ENCODE peak calls at places on chromosome 19, in seven cellular contexts. One of them, this sample, is unnamed.

GRCh38 chr19:31220540-31220939 is 128.7 kb downstream of the TSHZ3 start:
- DNase-seq in RWPE2: no peak
- DNase-seq in CD4-positive, CD25-positive, alpha-beta regulatory T cell: no peak
- DNase-seq in BE2C: peak
- DNase-seq in endodermal cell: peak
- DNase-seq in colonic mucosa: no peak
- DNase-seq in tibial nerve: no peak
- DNase-seq in this sample: peak

GRCh38 chr19:32691952-32692726 is 518 bp downstream of the NUDT19 start:
- DNase-seq in RWPE2: no peak
- DNase-seq in CD4-positive, CD25-positive, alpha-beta regulatory T cell: peak
- DNase-seq in BE2C: no peak
- DNase-seq in endodermal cell: peak
- DNase-seq in colonic mucosa: peak
- DNase-seq in tibial nerve: no peak
- DNase-seq in this sample: peak

GRCh38 chr19:7533281-7533819 is 2.2 kb upstream of the PNPLA6 start:
- DNase-seq in RWPE2: no peak
- DNase-seq in CD4-positive, CD25-positive, alpha-beta regulatory T cell: no peak
- DNase-seq in BE2C: peak
- DNase-seq in endodermal cell: peak
- DNase-seq in colonic mucosa: peak
- DNase-seq in tibial nerve: peak
- DNase-seq in this sample: peak

GRCh38 chr19:15464394-15465385 is at the start of gene RASAL3:
- DNase-seq in RWPE2: no peak
- DNase-seq in CD4-positive, CD25-positive, alpha-beta regulatory T cell: peak
- DNase-seq in BE2C: no peak
- DNase-seq in endodermal cell: peak
- DNase-seq in colonic mucosa: peak
- DNase-seq in tibial nerve: no peak
- DNase-seq in this sample: peak

GRCh38 chr19:5889288-5889971 is 14.2 kb downstream of the NDUFA11 start:
- DNase-seq in RWPE2: no peak
- DNase-seq in CD4-positive, CD25-positive, alpha-beta regulatory T cell: no peak
- DNase-seq in BE2C: no peak
- DNase-seq in endodermal cell: no peak
- DNase-seq in colonic mucosa: no peak
- DNase-seq in tibial nerve: no peak
- DNase-seq in this sample: no peak

GRCh38 chr19:34172661-34173144 is 399 bp downstream of the LSM14A start:
- DNase-seq in RWPE2: no peak
- DNase-seq in CD4-positive, CD25-positive, alpha-beta regulatory T cell: no peak
- DNase-seq in BE2C: no peak
- DNase-seq in endodermal cell: no peak
- DNase-seq in colonic mucosa: no peak
- DNase-seq in tibial nerve: no peak
- DNase-seq in this sample: no peak

GRCh38 chr19:17332677-17333581 is 1.7 kb downstream of the ANO8 start:
- DNase-seq in RWPE2: peak
- DNase-seq in CD4-positive, CD25-positive, alpha-beta regulatory T cell: no peak
- DNase-seq in BE2C: peak
- DNase-seq in endodermal cell: peak
- DNase-seq in colonic mucosa: no peak
- DNase-seq in tibial nerve: no peak
- DNase-seq in this sample: peak

GRCh38 chr19:8612807-8613171 is 2.3 kb upstream of the ADAMTS10 start:
- DNase-seq in RWPE2: no peak
- DNase-seq in CD4-positive, CD25-positive, alpha-beta regulatory T cell: no peak
- DNase-seq in BE2C: no peak
- DNase-seq in endodermal cell: no peak
- DNase-seq in colonic mucosa: no peak
- DNase-seq in tibial nerve: no peak
- DNase-seq in this sample: no peak

GRCh38 chr19:6766357-6767080 is 716 bp downstream of the SH2D3A start:
- DNase-seq in RWPE2: no peak
- DNase-seq in CD4-positive, CD25-positive, alpha-beta regulatory T cell: no peak
- DNase-seq in BE2C: no peak
- DNase-seq in endodermal cell: peak
- DNase-seq in colonic mucosa: no peak
- DNase-seq in tibial nerve: no peak
- DNase-seq in this sample: peak

GRCh38 chr19:54928299-54928698 is 19.0 kb downstream of the NLRP7 start:
- DNase-seq in RWPE2: no peak
- DNase-seq in CD4-positive, CD25-positive, alpha-beta regulatory T cell: no peak
- DNase-seq in BE2C: no peak
- DNase-seq in endodermal cell: no peak
- DNase-seq in colonic mucosa: no peak
- DNase-seq in tibial nerve: no peak
- DNase-seq in this sample: no peak

GRCh38 chr19:48654299-48655059 is 8.5 kb upstream of the CA11 start:
- DNase-seq in RWPE2: no peak
- DNase-seq in CD4-positive, CD25-positive, alpha-beta regulatory T cell: no peak
- DNase-seq in BE2C: peak
- DNase-seq in endodermal cell: no peak
- DNase-seq in colonic mucosa: no peak
- DNase-seq in tibial nerve: no peak
- DNase-seq in this sample: no peak

GRCh38 chr19:18893573-18894253 is 2.2 kb downstream of the CERS1 start:
- DNase-seq in RWPE2: no peak
- DNase-seq in CD4-positive, CD25-positive, alpha-beta regulatory T cell: no peak
- DNase-seq in BE2C: no peak
- DNase-seq in endodermal cell: no peak
- DNase-seq in colonic mucosa: no peak
- DNase-seq in tibial nerve: no peak
- DNase-seq in this sample: no peak

GRCh38 chr19:46992699-46993535 is 26.7 kb upstream of the NPAS1 start:
- DNase-seq in RWPE2: no peak
- DNase-seq in CD4-positive, CD25-positive, alpha-beta regulatory T cell: no peak
- DNase-seq in BE2C: no peak
- DNase-seq in endodermal cell: peak
- DNase-seq in colonic mucosa: no peak
- DNase-seq in tibial nerve: no peak
- DNase-seq in this sample: no peak

GRCh38 chr19:8609210-8610040 is 1.1 kb downstream of the ADAMTS10 start:
- DNase-seq in RWPE2: no peak
- DNase-seq in CD4-positive, CD25-positive, alpha-beta regulatory T cell: no peak
- DNase-seq in BE2C: no peak
- DNase-seq in endodermal cell: peak
- DNase-seq in colonic mucosa: peak
- DNase-seq in tibial nerve: peak
- DNase-seq in this sample: no peak

GRCh38 chr19:17500447-17501198 is 10.8 kb upstream of the PGLS start:
- DNase-seq in RWPE2: no peak
- DNase-seq in CD4-positive, CD25-positive, alpha-beta regulatory T cell: no peak
- DNase-seq in BE2C: no peak
- DNase-seq in endodermal cell: no peak
- DNase-seq in colonic mucosa: no peak
- DNase-seq in tibial nerve: no peak
- DNase-seq in this sample: no peak

GRCh38 chr19:10238172-10238783 is 7.1 kb upstream of the S1PR2 start:
- DNase-seq in RWPE2: no peak
- DNase-seq in CD4-positive, CD25-positive, alpha-beta regulatory T cell: no peak
- DNase-seq in BE2C: no peak
- DNase-seq in endodermal cell: no peak
- DNase-seq in colonic mucosa: peak
- DNase-seq in tibial nerve: no peak
- DNase-seq in this sample: peak

GRCh38 chr19:9883231-9883758 is 48.2 kb downstream of the PIN1 start:
- DNase-seq in RWPE2: no peak
- DNase-seq in CD4-positive, CD25-positive, alpha-beta regulatory T cell: no peak
- DNase-seq in BE2C: no peak
- DNase-seq in endodermal cell: peak
- DNase-seq in colonic mucosa: no peak
- DNase-seq in tibial nerve: no peak
- DNase-seq in this sample: no peak

GRCh38 chr19:47284324-47284899 is 9.7 kb downstream of the INAFM1 start:
- DNase-seq in RWPE2: no peak
- DNase-seq in CD4-positive, CD25-positive, alpha-beta regulatory T cell: peak
- DNase-seq in BE2C: peak
- DNase-seq in endodermal cell: peak
- DNase-seq in colonic mucosa: peak
- DNase-seq in tibial nerve: no peak
- DNase-seq in this sample: peak

GRCh38 chr19:53532362-53532761 is 5.6 kb upstream of the ZNF331 start:
- DNase-seq in RWPE2: no peak
- DNase-seq in CD4-positive, CD25-positive, alpha-beta regulatory T cell: no peak
- DNase-seq in BE2C: no peak
- DNase-seq in endodermal cell: no peak
- DNase-seq in colonic mucosa: no peak
- DNase-seq in tibial nerve: no peak
- DNase-seq in this sample: no peak

GRCh38 chr19:35991731-35992450 is 3.1 kb upstream of the SDHAF1 start:
- DNase-seq in RWPE2: no peak
- DNase-seq in CD4-positive, CD25-positive, alpha-beta regulatory T cell: no peak
- DNase-seq in BE2C: no peak
- DNase-seq in endodermal cell: no peak
- DNase-seq in colonic mucosa: no peak
- DNase-seq in tibial nerve: no peak
- DNase-seq in this sample: no peak

GRCh38 chr19:46821512-46822359 is 28.9 kb downstream of the AP2S1 start:
- DNase-seq in RWPE2: no peak
- DNase-seq in CD4-positive, CD25-positive, alpha-beta regulatory T cell: peak
- DNase-seq in BE2C: no peak
- DNase-seq in endodermal cell: peak
- DNase-seq in colonic mucosa: peak
- DNase-seq in tibial nerve: no peak
- DNase-seq in this sample: peak

GRCh38 chr19:19468424-19469050 is 46.8 kb downstream of the TSSK6 start:
- DNase-seq in RWPE2: no peak
- DNase-seq in CD4-positive, CD25-positive, alpha-beta regulatory T cell: no peak
- DNase-seq in BE2C: no peak
- DNase-seq in endodermal cell: no peak
- DNase-seq in colonic mucosa: no peak
- DNase-seq in tibial nerve: no peak
- DNase-seq in this sample: no peak

GRCh38 chr19:47779524-47780214 is 1.2 kb downstream of the SELENOW start:
- DNase-seq in RWPE2: no peak
- DNase-seq in CD4-positive, CD25-positive, alpha-beta regulatory T cell: no peak
- DNase-seq in BE2C: peak
- DNase-seq in endodermal cell: no peak
- DNase-seq in colonic mucosa: peak
- DNase-seq in tibial nerve: peak
- DNase-seq in this sample: peak

GRCh38 chr19:15296353-15296752 is 36.0 kb downstream of the BRD4 start:
- DNase-seq in RWPE2: no peak
- DNase-seq in CD4-positive, CD25-positive, alpha-beta regulatory T cell: no peak
- DNase-seq in BE2C: no peak
- DNase-seq in endodermal cell: no peak
- DNase-seq in colonic mucosa: no peak
- DNase-seq in tibial nerve: no peak
- DNase-seq in this sample: no peak

GRCh38 chr19:14073925-14074838 is 1.6 kb downstream of the MISP3 start:
- DNase-seq in RWPE2: no peak
- DNase-seq in CD4-positive, CD25-positive, alpha-beta regulatory T cell: no peak
- DNase-seq in BE2C: no peak
- DNase-seq in endodermal cell: no peak
- DNase-seq in colonic mucosa: peak
- DNase-seq in tibial nerve: no peak
- DNase-seq in this sample: peak

DNA sequence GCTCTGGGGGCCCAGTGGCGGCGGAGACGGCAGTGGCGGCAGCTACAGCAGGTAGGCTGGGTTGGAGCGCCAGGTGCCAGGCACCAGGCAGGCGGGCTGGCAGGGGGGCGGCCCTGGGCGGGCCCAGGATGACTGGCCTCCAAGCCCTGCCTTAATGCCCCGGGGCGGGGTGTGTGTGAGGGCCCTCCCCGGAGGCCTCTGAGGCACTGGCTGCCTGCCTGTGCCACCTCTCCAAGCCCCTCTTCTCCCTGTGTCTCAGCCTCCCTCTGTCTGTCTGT is at the start of gene KLK11:
- DNase-seq in RWPE2: no peak
- DNase-seq in CD4-positive, CD25-positive, alpha-beta regulatory T cell: no peak
- DNase-seq in BE2C: no peak
- DNase-seq in endodermal cell: no peak
- DNase-seq in colonic mucosa: no peak
- DNase-seq in tibial nerve: no peak
- DNase-seq in this sample: no peak
- H3K4me3 ChIP-seq in RWPE2: no peak
- H3K4me3 ChIP-seq in CD4-positive, CD25-positive, alpha-beta regulatory T cell: no peak
- H3K4me3 ChIP-seq in BE2C: no peak
- H3K4me3 ChIP-seq in endodermal cell: no peak
- H3K4me3 ChIP-seq in colonic mucosa: no peak
- H3K4me3 ChIP-seq in tibial nerve: no peak
- H3K4me3 ChIP-seq in this sample: no peak

DNA sequence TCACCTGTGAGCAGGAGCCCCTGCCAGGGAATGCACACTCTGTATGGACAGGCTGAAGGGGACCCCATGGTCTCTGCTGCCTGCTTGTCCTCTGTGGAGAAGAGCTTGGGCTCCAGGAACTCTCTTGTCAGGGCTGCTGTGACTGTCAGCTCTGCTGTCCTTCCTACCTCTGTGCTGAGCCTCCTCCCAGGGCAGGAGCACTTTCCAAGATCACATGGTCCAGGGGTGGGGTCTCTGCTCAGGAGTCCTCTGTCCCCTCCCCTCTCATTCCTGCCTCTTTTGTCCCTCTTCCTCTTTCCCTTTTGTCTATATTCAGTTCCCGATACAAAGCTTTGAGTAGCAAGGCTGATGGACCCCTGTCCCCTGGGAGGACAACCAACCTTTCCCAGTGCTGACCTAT is at the start of gene CEACAM7:
- DNase-seq in RWPE2: no peak
- DNase-seq in CD4-positive, CD25-positive, alpha-beta regulatory T cell: no peak
- DNase-seq in BE2C: no peak
- DNase-seq in endodermal cell: peak
- DNase-seq in colonic mucosa: peak
- DNase-seq in tibial nerve: no peak
- DNase-seq in this sample: no peak
- H3K4me3 ChIP-seq in RWPE2: no peak
- H3K4me3 ChIP-seq in CD4-positive, CD25-positive, alpha-beta regulatory T cell: no peak
- H3K4me3 ChIP-seq in BE2C: no peak
- H3K4me3 ChIP-seq in endodermal cell: no peak
- H3K4me3 ChIP-seq in colonic mucosa: peak
- H3K4me3 ChIP-seq in tibial nerve: no peak
- H3K4me3 ChIP-seq in this sample: no peak

GRCh38 chr19:30135797-30136196 is 193.8 kb downstream of the URI1 start:
- DNase-seq in RWPE2: no peak
- DNase-seq in CD4-positive, CD25-positive, alpha-beta regulatory T cell: no peak
- DNase-seq in BE2C: peak
- DNase-seq in endodermal cell: no peak
- DNase-seq in colonic mucosa: no peak
- DNase-seq in tibial nerve: no peak
- DNase-seq in this sample: no peak
- H3K4me3 ChIP-seq in RWPE2: no peak
- H3K4me3 ChIP-seq in CD4-positive, CD25-positive, alpha-beta regulatory T cell: no peak
- H3K4me3 ChIP-seq in BE2C: peak
- H3K4me3 ChIP-seq in endodermal cell: no peak
- H3K4me3 ChIP-seq in colonic mucosa: no peak
- H3K4me3 ChIP-seq in tibial nerve: no peak
- H3K4me3 ChIP-seq in this sample: no peak

GRCh38 chr19:40216777-40217026 is 1.5 kb downstream of the TTC9B start:
- DNase-seq in RWPE2: no peak
- DNase-seq in CD4-positive, CD25-positive, alpha-beta regulatory T cell: no peak
- DNase-seq in BE2C: no peak
- DNase-seq in endodermal cell: no peak
- DNase-seq in colonic mucosa: no peak
- DNase-seq in tibial nerve: no peak
- DNase-seq in this sample: peak
- H3K4me3 ChIP-seq in RWPE2: no peak
- H3K4me3 ChIP-seq in CD4-positive, CD25-positive, alpha-beta regulatory T cell: no peak
- H3K4me3 ChIP-seq in BE2C: no peak
- H3K4me3 ChIP-seq in endodermal cell: no peak
- H3K4me3 ChIP-seq in colonic mucosa: no peak
- H3K4me3 ChIP-seq in tibial nerve: no peak
- H3K4me3 ChIP-seq in this sample: no peak

This sample was measured in small intestine.